ENCODE peak calls at places on chromosomes 5 and 9, in five cellular contexts. K, S, P, I and R are unnamed samples.
A peak's percentile ranks its signal among the peaks of the same experiment; 100 is the strongest.

GRCh38 chr5:95818181-95819147 is 4.1 kb downstream of the GLRX start:
- DNase-seq in K (no peak), S (no peak), P (no peak), I (no peak), R (no peak)

GRCh38 chr5:84213861-84214260 is 170.8 kb downstream of the EDIL3 start:
- DNase-seq in K (no peak), S (no peak), P (no peak), I (no peak), R (no peak)

GRCh38 chr9:4970970-4971641 is 14.0 kb upstream of the JAK2 start:
- DNase-seq in K (no peak), S (no peak), P (no peak), I (no peak), R (no peak)

GRCh38 chr5:88785396-88786216 is 97.4 kb downstream of the MEF2C start:
- DNase-seq in K (peak; percentile 93), S (peak; percentile 98), P (no peak), I (peak; percentile 91), R (peak; percentile 21)

GRCh38 chr5:176529824-176530195 is 7.4 kb downstream of the RNF44 start:
- DNase-seq in K (no peak), S (no peak), P (no peak), I (no peak), R (no peak)

GRCh38 chr5:59655693-59656309 is 237.7 kb downstream of the PDE4D start:
- DNase-seq in K (no peak), S (no peak), P (no peak), I (no peak), R (no peak)

GRCh38 chr9:98328141-98328540 is 72.7 kb upstream of the TBC1D2 start:
- DNase-seq in K (no peak), S (no peak), P (no peak), I (no peak), R (no peak)

GRCh38 chr5:177113566-177114424 is 19.8 kb upstream of the NSD1 start:
- DNase-seq in K (peak; percentile 78), S (peak; percentile 59), P (no peak), I (peak; percentile 77), R (peak; percentile 92)

GRCh38 chr9:118318770-118319443 is 614.7 kb downstream of the TLR4 start:
- DNase-seq in K (no peak), S (peak; percentile 78), P (no peak), I (no peak), R (no peak)